ENCODE peak calls at places on chromosome 6, in nine cellular contexts. N, S, H, X, E, U, L, M and J are unnamed samples.

GRCh38 chr6:116779569-116780164 is 14.1 kb upstream of the FAM162B start:
- DNase-seq in N (peak), S (peak), H (peak), X (no peak), E (peak), U (peak), L (no peak), M (peak), J (peak)

GRCh38 chr6:33720998-33721397 is 9.5 kb upstream of the UQCC2 start:
- DNase-seq in N (no peak), S (no peak), H (no peak), X (no peak), E (peak), U (no peak), L (no peak), M (no peak), J (no peak)

GRCh38 chr6:161418458-161418945 is 144.6 kb upstream of the AGPAT4 start:
- DNase-seq in N (peak), S (peak), H (peak), X (no peak), E (peak), U (peak), L (peak), M (no peak), J (peak)

GRCh38 chr6:143060354-143060805 is 309 bp upstream of the AIG1 start:
- DNase-seq in N (peak), S (peak), H (peak), X (peak), E (peak), U (peak), L (peak), M (peak), J (peak)

GRCh38 chr6:52650946-52651345 is 20.0 kb upstream of the TMEM14A start:
- DNase-seq in N (no peak), S (no peak), H (no peak), X (no peak), E (no peak), U (peak), L (no peak), M (no peak), J (peak)

GRCh38 chr6:137995371-137995770 is 111.8 kb downstream of the PERP start:
- DNase-seq in N (no peak), S (no peak), H (no peak), X (no peak), E (no peak), U (no peak), L (no peak), M (no peak), J (no peak)

GRCh38 chr6:1312193-1312443 is 220 bp downstream of the FOXQ1 start:
- DNase-seq in N (no peak), S (no peak), H (no peak), X (no peak), E (no peak), U (no peak), L (no peak), M (no peak), J (no peak)

GRCh38 chr6:111764238-111765182 is 108.7 kb downstream of the FYN start:
- DNase-seq in N (peak), S (no peak), H (no peak), X (peak), E (peak), U (no peak), L (no peak), M (no peak), J (no peak)

GRCh38 chr6:76275746-76276145 is 203.3 kb upstream of the IMPG1 start:
- DNase-seq in N (no peak), S (no peak), H (no peak), X (no peak), E (no peak), U (no peak), L (no peak), M (peak), J (no peak)

GRCh38 chr6:14889172-14889571 is 356.7 kb upstream of the JARID2 start:
- DNase-seq in N (no peak), S (no peak), H (peak), X (no peak), E (no peak), U (peak), L (no peak), M (no peak), J (no peak)

GRCh38 chr6:42200035-42200434 is 5.3 kb upstream of the GUCA1B start:
- DNase-seq in N (no peak), S (no peak), H (peak), X (no peak), E (no peak), U (peak), L (no peak), M (no peak), J (peak)

GRCh38 chr6:121748850-121749249 is 313.4 kb downstream of the GJA1 start:
- DNase-seq in N (no peak), S (no peak), H (no peak), X (no peak), E (no peak), U (no peak), L (no peak), M (no peak), J (no peak)

GRCh38 chr6:133551847-133552331 is 310.7 kb downstream of the EYA4 start:
- DNase-seq in N (no peak), S (no peak), H (peak), X (no peak), E (no peak), U (peak), L (no peak), M (peak), J (peak)

GRCh38 chr6:139239137-139239536 is 52.7 kb downstream of the TXLNB start:
- DNase-seq in N (no peak), S (no peak), H (no peak), X (no peak), E (no peak), U (no peak), L (no peak), M (no peak), J (no peak)

GRCh38 chr6:87702589-87702945 is 534 bp upstream of the AKIRIN2 start:
- DNase-seq in N (no peak), S (peak), H (peak), X (no peak), E (peak), U (peak), L (no peak), M (no peak), J (peak)

GRCh38 chr6:109051301-109051700 is 43.3 kb downstream of the SESN1 start:
- DNase-seq in N (no peak), S (no peak), H (peak), X (no peak), E (no peak), U (peak), L (no peak), M (no peak), J (no peak)

GRCh38 chr6:13703496-13703895 is 8.1 kb downstream of the RANBP9 start:
- DNase-seq in N (no peak), S (no peak), H (peak), X (no peak), E (no peak), U (no peak), L (no peak), M (no peak), J (no peak)

GRCh38 chr6:36912583-36912982 is 26.8 kb downstream of the C6orf89 start:
- DNase-seq in N (peak), S (no peak), H (peak), X (peak), E (no peak), U (peak), L (peak), M (no peak), J (peak)

GRCh38 chr6:46935687-46936086 is 13.9 kb upstream of the ADGRF5 start:
- DNase-seq in N (no peak), S (no peak), H (no peak), X (no peak), E (no peak), U (no peak), L (peak), M (no peak), J (no peak)

GRCh38 chr6:137647762-137648412 is 153.7 kb upstream of the OLIG3 start:
- DNase-seq in N (no peak), S (no peak), H (peak), X (no peak), E (no peak), U (peak), L (no peak), M (no peak), J (no peak)

GRCh38 chr6:10529231-10529801 is 8.2 kb downstream of the GCNT2 start:
- DNase-seq in N (no peak), S (no peak), H (no peak), X (no peak), E (no peak), U (no peak), L (no peak), M (no peak), J (no peak)